ENCODE peak calls at places on chromosomes 4 and X, in five cellular contexts. D is T follicular helper cell, I is left lung, F is WTC11, A is AG10803. W is an unnamed sample.

GRCh38 chr4:185011408-185011807 is 6.9 kb upstream of the HELT start:
- DNase-seq in F (peak; percentile 70), D (no peak), I (no peak), A (no peak), W (peak; percentile 43)

GRCh38 chr4:170122252-170122651 is 32.5 kb upstream of the AADAT start:
- DNase-seq in F (no peak), I (no peak), D (no peak), A (peak; percentile 3), W (no peak)

GRCh38 chr4:2249526-2249991 is 7.6 kb upstream of the HAUS3 start:
- DNase-seq in D (no peak), I (peak; percentile 25), F (no peak), A (no peak), W (no peak)

GRCh38 chr4:83629945-83630684 is 94.2 kb downstream of the GPAT3 start:
- DNase-seq in I (peak; percentile 63), A (peak; percentile 73), D (no peak), F (no peak), W (no peak)

GRCh38 chr4:102399021-102399420 is 53.7 kb upstream of the SLC39A8 start:
- DNase-seq in D (no peak), I (no peak), F (no peak), A (no peak), W (no peak)

GRCh38 chrX:50638123-50638522 is 167.5 kb upstream of the DGKK start:
- DNase-seq in I (no peak), F (no peak), A (no peak), D (no peak), W (no peak)

GRCh38 chrX:68936186-68936585 is 107.4 kb downstream of the EFNB1 start:
- DNase-seq in A (no peak), I (no peak), F (no peak), D (no peak), W (no peak)

GRCh38 chr4:82823062-82823461 is 24.5 kb upstream of the SCD5 start:
- DNase-seq in I (no peak), F (no peak), D (no peak), A (peak; percentile 56), W (no peak)

GRCh38 chr4:137131201-137131600 is 401.1 kb downstream of the PCDH18 start:
- DNase-seq in F (no peak), I (no peak), A (no peak), D (no peak), W (no peak)

GRCh38 chrX:71996138-71996537 is 85.5 kb downstream of the NHSL2 start:
- DNase-seq in A (no peak), I (no peak), F (no peak), D (no peak), W (no peak)

GRCh38 chrX:153902388-153902787 is 2.1 kb upstream of the AVPR2 start:
- DNase-seq in I (no peak), D (no peak), F (no peak), A (no peak), W (no peak)

GRCh38 chrX:151899622-151900021 is 13.1 kb upstream of the MAGEA4 start:
- DNase-seq in A (peak; percentile 25), F (no peak), I (no peak), D (no peak), W (no peak)

GRCh38 chr4:189029961-189030360 is 890.7 kb downstream of the TRIML1 start:
- DNase-seq in F (no peak), A (no peak), I (no peak), D (no peak), W (peak; percentile 93)

GRCh38 chr4:15144249-15144966 is 142.1 kb downstream of the CPEB2 start:
- DNase-seq in A (no peak), I (no peak), D (no peak), F (no peak), W (no peak)

GRCh38 chr4:112381996-112382692 is 85.0 kb downstream of the ALPK1 start:
- DNase-seq in I (no peak), F (no peak), A (no peak), D (no peak), W (no peak)

GRCh38 chr4:35772291-35772690 is 472.0 kb downstream of the ARAP2 start:
- DNase-seq in A (no peak), F (no peak), D (no peak), I (no peak), W (no peak)

GRCh38 chr4:94758141-94758699 is 465 bp downstream of the BMPR1B start:
- DNase-seq in D (no peak), F (peak; percentile 74), I (no peak), A (peak; percentile 43), W (no peak)

GRCh38 chr4:92234393-92235176 is 69.2 kb upstream of the GRID2 start:
- DNase-seq in I (no peak), F (no peak), D (no peak), A (peak; percentile 82), W (no peak)

GRCh38 chrX:68681443-68681941 is 34.0 kb downstream of the STARD8 start:
- DNase-seq in D (no peak), F (no peak), I (no peak), A (peak; percentile 59), W (no peak)

GRCh38 chr4:112853662-112854256 is 195.7 kb upstream of the ANK2 start:
- DNase-seq in D (no peak), A (no peak), F (no peak), I (no peak), W (peak; percentile 47)

GRCh38 chrX:7689791-7690412 is 153.1 kb upstream of the VCX start:
- DNase-seq in D (no peak), A (no peak), F (no peak), I (no peak), W (no peak)

GRCh38 chr4:59517007-59517406 is 1683.1 kb upstream of the ADGRL3 start:
- DNase-seq in A (no peak), F (no peak), D (no peak), I (no peak), W (no peak)

GRCh38 chr4:168272488-168272887 is 46.1 kb downstream of the DDX60 start:
- DNase-seq in A (no peak), I (no peak), D (no peak), F (no peak), W (no peak)

GRCh38 chr4:138555584-138555983 is 313.4 kb upstream of the SLC7A11 start:
- DNase-seq in D (no peak), I (no peak), F (peak; percentile 32), A (no peak), W (peak; percentile 77)

GRCh38 chrX:115393271-115393670 is 103.8 kb downstream of the LUZP4 start:
- DNase-seq in A (peak; percentile 43), D (no peak), I (no peak), F (no peak), W (no peak)

GRCh38 chr4:121827851-121828250 is 4.2 kb upstream of the CCNA2 start:
- DNase-seq in D (no peak), I (no peak), A (peak; percentile 31), F (no peak), W (no peak)

GRCh38 chrX:42399632-42400024 is 378.3 kb downstream of the PPP1R2C start:
- DNase-seq in A (no peak), I (no peak), F (no peak), D (no peak), W (no peak)